ENCODE peak calls at places on chromosomes 11 and 22, in six cellular contexts. One of them, this sample, is unnamed.

GRCh38 chr11:94647926-94648325 is 80.8 kb downstream of the PIWIL4 start:
- DNase-seq in fibroblast of mammary gland: peak; percentile 39
- DNase-seq in stomach: no peak
- DNase-seq in cardiac fibroblast: no peak
- DNase-seq in A549: no peak
- DNase-seq in mucosa of descending colon: no peak
- DNase-seq in this sample: no peak

GRCh38 chr22:45585946-45586540 is 83.4 kb downstream of the FBLN1 start:
- DNase-seq in fibroblast of mammary gland: no peak
- DNase-seq in stomach: no peak
- DNase-seq in cardiac fibroblast: no peak
- DNase-seq in A549: no peak
- DNase-seq in mucosa of descending colon: peak; percentile 21
- DNase-seq in this sample: no peak

GRCh38 chr11:62882428-62882742 is 1.7 kb downstream of the SLC3A2 start:
- DNase-seq in fibroblast of mammary gland: no peak
- DNase-seq in stomach: no peak
- DNase-seq in cardiac fibroblast: no peak
- DNase-seq in A549: no peak
- DNase-seq in mucosa of descending colon: no peak
- DNase-seq in this sample: no peak

GRCh38 chr11:94767701-94768601 is at the start of gene AMOTL1:
- DNase-seq in fibroblast of mammary gland: peak; percentile 76
- DNase-seq in stomach: peak; percentile 71
- DNase-seq in cardiac fibroblast: peak; percentile 86
- DNase-seq in A549: no peak
- DNase-seq in mucosa of descending colon: peak; percentile 71
- DNase-seq in this sample: no peak

GRCh38 chr11:1892116-1892515 is 421 bp upstream of the PRR33 start:
- DNase-seq in fibroblast of mammary gland: no peak
- DNase-seq in stomach: no peak
- DNase-seq in cardiac fibroblast: no peak
- DNase-seq in A549: no peak
- DNase-seq in mucosa of descending colon: no peak
- DNase-seq in this sample: no peak

GRCh38 chr11:123640677-123641494 is 13.5 kb downstream of the SCN3B start:
- DNase-seq in fibroblast of mammary gland: peak; percentile 29
- DNase-seq in stomach: peak; percentile 53
- DNase-seq in cardiac fibroblast: peak; percentile 55
- DNase-seq in A549: peak; percentile 43
- DNase-seq in mucosa of descending colon: peak; percentile 55
- DNase-seq in this sample: no peak

GRCh38 chr22:19382240-19382639 is 49.3 kb downstream of the HIRA start:
- DNase-seq in fibroblast of mammary gland: no peak
- DNase-seq in stomach: no peak
- DNase-seq in cardiac fibroblast: no peak
- DNase-seq in A549: no peak
- DNase-seq in mucosa of descending colon: no peak
- DNase-seq in this sample: no peak

GRCh38 chr11:108340958-108341357 is 118.1 kb downstream of the ATM start:
- DNase-seq in fibroblast of mammary gland: no peak
- DNase-seq in stomach: no peak
- DNase-seq in cardiac fibroblast: no peak
- DNase-seq in A549: peak; percentile 6
- DNase-seq in mucosa of descending colon: no peak
- DNase-seq in this sample: peak; percentile 78

GRCh38 chr11:123580557-123581275 is 73.7 kb downstream of the SCN3B start:
- DNase-seq in fibroblast of mammary gland: peak; percentile 22
- DNase-seq in stomach: peak; percentile 84
- DNase-seq in cardiac fibroblast: peak; percentile 45
- DNase-seq in A549: peak; percentile 55
- DNase-seq in mucosa of descending colon: peak; percentile 84
- DNase-seq in this sample: no peak

GRCh38 chr11:102912482-102912830 is 37.7 kb upstream of the MMP12 start:
- DNase-seq in fibroblast of mammary gland: peak; percentile 7
- DNase-seq in stomach: no peak
- DNase-seq in cardiac fibroblast: no peak
- DNase-seq in A549: no peak
- DNase-seq in mucosa of descending colon: no peak
- DNase-seq in this sample: no peak

GRCh38 chr11:129225190-129225589 is 33.1 kb upstream of the ARHGAP32 start:
- DNase-seq in fibroblast of mammary gland: peak; percentile 86
- DNase-seq in stomach: no peak
- DNase-seq in cardiac fibroblast: peak; percentile 90
- DNase-seq in A549: no peak
- DNase-seq in mucosa of descending colon: no peak
- DNase-seq in this sample: no peak

GRCh38 chr11:71499125-71499524 is 27.9 kb upstream of the KRTAP5-7 start:
- DNase-seq in fibroblast of mammary gland: no peak
- DNase-seq in stomach: peak; percentile 14
- DNase-seq in cardiac fibroblast: no peak
- DNase-seq in A549: no peak
- DNase-seq in mucosa of descending colon: no peak
- DNase-seq in this sample: no peak

GRCh38 chr11:115676206-115676605 is 172.0 kb upstream of the CADM1 start:
- DNase-seq in fibroblast of mammary gland: no peak
- DNase-seq in stomach: no peak
- DNase-seq in cardiac fibroblast: no peak
- DNase-seq in A549: no peak
- DNase-seq in mucosa of descending colon: no peak
- DNase-seq in this sample: no peak

GRCh38 chr22:25067851-25068421 is 115.4 kb downstream of the KIAA1671 start:
- DNase-seq in fibroblast of mammary gland: no peak
- DNase-seq in stomach: no peak
- DNase-seq in cardiac fibroblast: no peak
- DNase-seq in A549: no peak
- DNase-seq in mucosa of descending colon: peak; percentile 52
- DNase-seq in this sample: no peak

GRCh38 chr11:67027943-67028542 is 5.1 kb downstream of the SYT12 start:
- DNase-seq in fibroblast of mammary gland: no peak
- DNase-seq in stomach: no peak
- DNase-seq in cardiac fibroblast: no peak
- DNase-seq in A549: no peak
- DNase-seq in mucosa of descending colon: no peak
- DNase-seq in this sample: no peak

GRCh38 chr11:115385211-115385610 is 119.0 kb downstream of the CADM1 start:
- DNase-seq in fibroblast of mammary gland: no peak
- DNase-seq in stomach: no peak
- DNase-seq in cardiac fibroblast: no peak
- DNase-seq in A549: no peak
- DNase-seq in mucosa of descending colon: no peak
- DNase-seq in this sample: no peak

GRCh38 chr11:13140873-13141655 is 131.9 kb downstream of the RASSF10 start:
- DNase-seq in fibroblast of mammary gland: no peak
- DNase-seq in stomach: no peak
- DNase-seq in cardiac fibroblast: no peak
- DNase-seq in A549: no peak
- DNase-seq in mucosa of descending colon: peak; percentile 60
- DNase-seq in this sample: no peak

GRCh38 chr11:73651252-73651651 is 4.9 kb downstream of the PLEKHB1 start:
- DNase-seq in fibroblast of mammary gland: no peak
- DNase-seq in stomach: no peak
- DNase-seq in cardiac fibroblast: no peak
- DNase-seq in A549: no peak
- DNase-seq in mucosa of descending colon: no peak
- DNase-seq in this sample: no peak

GRCh38 chr22:49213731-49214352 is 613.8 kb downstream of the BRD1 start:
- DNase-seq in fibroblast of mammary gland: no peak
- DNase-seq in stomach: peak; percentile 17
- DNase-seq in cardiac fibroblast: no peak
- DNase-seq in A549: no peak
- DNase-seq in mucosa of descending colon: no peak
- DNase-seq in this sample: no peak

GRCh38 chr11:26245046-26245445 is 86.9 kb upstream of the ANO3 start:
- DNase-seq in fibroblast of mammary gland: peak; percentile 84
- DNase-seq in stomach: no peak
- DNase-seq in cardiac fibroblast: peak; percentile 88
- DNase-seq in A549: no peak
- DNase-seq in mucosa of descending colon: no peak
- DNase-seq in this sample: no peak

GRCh38 chr22:39368402-39368801 is 18.6 kb downstream of the SYNGR1 start:
- DNase-seq in fibroblast of mammary gland: no peak
- DNase-seq in stomach: no peak
- DNase-seq in cardiac fibroblast: no peak
- DNase-seq in A549: no peak
- DNase-seq in mucosa of descending colon: no peak
- DNase-seq in this sample: no peak

GRCh38 chr22:49869855-49870712 is 16.4 kb downstream of the ZBED4 start:
- DNase-seq in fibroblast of mammary gland: no peak
- DNase-seq in stomach: no peak
- DNase-seq in cardiac fibroblast: no peak
- DNase-seq in A549: no peak
- DNase-seq in mucosa of descending colon: no peak
- DNase-seq in this sample: no peak

DNA sequence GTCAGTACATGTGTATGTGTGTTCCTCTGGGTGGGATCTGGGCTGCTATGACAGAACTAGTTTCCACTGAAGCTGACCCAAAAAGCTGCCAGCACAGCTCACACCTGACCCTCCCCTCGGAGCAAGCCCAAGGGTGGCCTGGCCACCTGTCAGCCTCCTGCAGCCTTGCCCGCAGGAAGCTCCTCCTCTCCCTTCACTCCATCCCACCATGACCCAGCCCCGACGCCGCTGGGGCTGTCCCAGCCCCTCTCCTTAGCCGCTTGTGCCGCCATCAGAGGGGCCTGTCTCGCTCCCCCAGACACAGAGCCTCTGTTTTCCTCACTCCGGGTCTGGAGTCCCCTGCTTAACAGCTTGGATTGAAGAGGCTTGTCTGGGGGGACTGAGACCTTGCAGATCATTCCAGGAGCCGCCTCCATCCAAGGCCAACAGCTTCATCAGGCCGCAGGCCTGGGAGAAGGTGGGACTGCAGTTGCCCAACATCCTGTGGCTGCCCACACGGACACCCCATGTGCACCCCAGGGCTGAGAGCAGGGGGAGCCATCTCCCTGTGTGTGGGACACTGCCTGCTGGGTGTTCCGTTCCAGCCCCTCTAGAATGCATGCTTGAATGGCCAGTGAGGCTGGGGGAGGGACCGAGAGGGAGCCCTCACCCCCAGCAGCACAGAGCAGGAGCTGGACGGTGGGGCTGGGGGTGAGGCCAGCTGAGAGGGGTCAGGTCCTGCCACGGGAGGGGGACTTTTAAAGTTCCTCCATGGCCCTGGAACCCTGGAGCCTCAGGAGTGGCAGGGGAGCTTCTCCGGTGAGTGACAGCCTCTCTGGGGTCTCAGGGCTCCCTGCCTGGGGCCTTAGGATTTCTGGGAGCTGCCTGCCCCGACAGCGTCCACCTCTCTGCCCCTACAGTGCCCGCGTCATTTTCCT is 696 bp downstream of the MRGPRF start:
- DNase-seq in fibroblast of mammary gland: peak; percentile 56
- DNase-seq in stomach: no peak
- DNase-seq in cardiac fibroblast: no peak
- DNase-seq in A549: no peak
- DNase-seq in mucosa of descending colon: no peak
- DNase-seq in this sample: no peak
- H3K4me3 ChIP-seq in fibroblast of mammary gland: peak overlapping the region; percentile 50
- H3K4me3 ChIP-seq in stomach: peak overlapping the region; percentile 50
- H3K4me3 ChIP-seq in cardiac fibroblast: peak overlapping the region; percentile 38
- H3K4me3 ChIP-seq in A549: no peak overlapping the region
- H3K4me3 ChIP-seq in mucosa of descending colon: peak overlapping the region; percentile 19
- H3K4me3 ChIP-seq in this sample: no peak overlapping the region

GRCh38 chr11:119084663-119085522 is at the start of gene HMBS:
- DNase-seq in fibroblast of mammary gland: peak; percentile 95
- DNase-seq in stomach: peak; percentile 94
- DNase-seq in cardiac fibroblast: peak; percentile 97
- DNase-seq in A549: peak; percentile 78
- DNase-seq in mucosa of descending colon: peak; percentile 95
- DNase-seq in this sample: peak; percentile 78
- TF ChIP-seq CTCF in fibroblast of mammary gland: no peak
- TF ChIP-seq CTCF in stomach: no peak
- TF ChIP-seq CTCF in cardiac fibroblast: no peak
- TF ChIP-seq CTCF in A549: no peak
- TF ChIP-seq CTCF in mucosa of descending colon: no peak
- TF ChIP-seq CTCF in this sample: no peak

GRCh38 chr11:46916669-46917108 is 1.7 kb downstream of the LRP4 start:
- DNase-seq in fibroblast of mammary gland: peak; percentile 66
- DNase-seq in stomach: peak; percentile 51
- DNase-seq in cardiac fibroblast: peak; percentile 68
- DNase-seq in A549: peak; percentile 94
- DNase-seq in mucosa of descending colon: peak; percentile 55
- DNase-seq in this sample: no peak

GRCh38 chr11:46913484-46913883 is 4.9 kb downstream of the LRP4 start:
- DNase-seq in fibroblast of mammary gland: no peak
- DNase-seq in stomach: no peak
- DNase-seq in cardiac fibroblast: no peak
- DNase-seq in A549: no peak
- DNase-seq in mucosa of descending colon: no peak
- DNase-seq in this sample: no peak

GRCh38 chr11:46914363-46914762 is 4.0 kb downstream of the LRP4 start:
- DNase-seq in fibroblast of mammary gland: peak; percentile 77
- DNase-seq in stomach: no peak
- DNase-seq in cardiac fibroblast: peak; percentile 63
- DNase-seq in A549: no peak
- DNase-seq in mucosa of descending colon: no peak
- DNase-seq in this sample: no peak

GRCh38 chr11:46916251-46916650 is 2.1 kb downstream of the LRP4 start:
- DNase-seq in fibroblast of mammary gland: no peak
- DNase-seq in stomach: no peak
- DNase-seq in cardiac fibroblast: peak; percentile 23
- DNase-seq in A549: no peak
- DNase-seq in mucosa of descending colon: no peak
- DNase-seq in this sample: no peak

DNA sequence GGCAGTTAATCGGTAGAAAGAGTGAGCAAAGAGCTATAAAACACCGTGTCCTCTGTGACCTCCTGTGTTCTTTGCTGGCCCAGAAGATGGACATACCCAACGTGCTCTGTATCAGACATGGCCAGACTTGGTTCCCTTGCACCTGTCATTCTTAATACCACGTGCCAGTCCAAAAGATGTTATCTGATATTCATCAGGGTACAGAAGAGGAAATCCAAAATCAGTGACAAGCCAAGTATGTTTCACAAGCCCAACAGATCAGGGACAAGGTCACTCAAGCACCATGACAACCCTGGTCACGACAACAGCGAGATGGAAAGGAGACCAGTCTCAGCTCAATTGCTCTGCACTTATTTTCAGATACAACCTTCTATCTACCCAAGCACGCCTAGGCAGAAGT is 3.4 kb downstream of the LRP4 start:
- DNase-seq in fibroblast of mammary gland: no peak
- DNase-seq in stomach: no peak
- DNase-seq in cardiac fibroblast: no peak
- DNase-seq in A549: no peak
- DNase-seq in mucosa of descending colon: no peak
- DNase-seq in this sample: no peak
- H3K4me3 ChIP-seq in fibroblast of mammary gland: no peak overlapping the region
- H3K4me3 ChIP-seq in stomach: no peak overlapping the region
- H3K4me3 ChIP-seq in cardiac fibroblast: no peak overlapping the region
- H3K4me3 ChIP-seq in A549: no peak overlapping the region
- H3K4me3 ChIP-seq in mucosa of descending colon: no peak overlapping the region
- H3K4me3 ChIP-seq in this sample: no peak overlapping the region

GRCh38 chr11:23232652-23233051 is 372.4 kb upstream of the CCDC179 start:
- DNase-seq in fibroblast of mammary gland: no peak
- DNase-seq in stomach: no peak
- DNase-seq in cardiac fibroblast: no peak
- DNase-seq in A549: no peak
- DNase-seq in mucosa of descending colon: no peak
- DNase-seq in this sample: no peak

GRCh38 chr11:23236846-23237550 is 376.7 kb upstream of the CCDC179 start:
- DNase-seq in fibroblast of mammary gland: peak; percentile 57
- DNase-seq in stomach: no peak
- DNase-seq in cardiac fibroblast: peak; percentile 50
- DNase-seq in A549: no peak
- DNase-seq in mucosa of descending colon: no peak
- DNase-seq in this sample: no peak

GRCh38 chr11:23233075-23233474 is 372.8 kb upstream of the CCDC179 start:
- DNase-seq in fibroblast of mammary gland: peak; percentile 93
- DNase-seq in stomach: no peak
- DNase-seq in cardiac fibroblast: peak; percentile 63
- DNase-seq in A549: no peak
- DNase-seq in mucosa of descending colon: no peak
- DNase-seq in this sample: no peak
- TF ChIP-seq CTCF in fibroblast of mammary gland: no peak
- TF ChIP-seq CTCF in stomach: no peak
- TF ChIP-seq CTCF in cardiac fibroblast: no peak
- TF ChIP-seq CTCF in A549: no peak
- TF ChIP-seq CTCF in mucosa of descending colon: no peak
- TF ChIP-seq CTCF in this sample: no peak